ENCODE peak calls at places on chromosomes 16 and 17, in eight cellular contexts. A is GM10248; M is RCC 7860; F is activated T-helper 9 cell treated with anti-CD3 and anti-CD28 coated beads, Interleukin-2, amount 50 U/mL, for 16 hours; S is naive B cell; V is stomach; J is H9; K is AG08395. H is an unnamed sample.

GRCh38 chr17:17613708-17614114 is 22.2 kb upstream of the PEMT start:
- DNase-seq in F (peak), S (peak), J (peak), K (peak), M (peak), V (peak), A (peak), H (peak)

GRCh38 chr17:78294776-78295175 is 63.3 kb downstream of the TMEM235 start:
- DNase-seq in S (no peak), V (no peak), F (no peak), M (no peak), K (no peak), J (no peak), A (no peak), H (no peak)

GRCh38 chr17:47404006-47404405 is 80.3 kb downstream of the EFCAB13 start:
- DNase-seq in S (no peak), V (no peak), F (no peak), J (no peak), M (no peak), K (no peak), A (no peak), H (no peak)

GRCh38 chr16:89764711-89765201 is 43.4 kb downstream of the ZNF276 start:
- DNase-seq in J (no peak), M (no peak), A (peak), S (peak), V (peak), K (no peak), F (peak), H (peak)

GRCh38 chr17:81482673-81483072 is 29.9 kb downstream of the ACTG1 start:
- DNase-seq in A (no peak), M (no peak), F (no peak), S (no peak), K (no peak), V (no peak), J (no peak), H (no peak)

GRCh38 chr17:21689604-21690003 is 2.7 kb upstream of the KCNJ18 start:
- DNase-seq in M (peak), A (no peak), V (no peak), J (no peak), K (peak), F (no peak), S (no peak), H (no peak)

GRCh38 chr16:66910175-66910940 is 8.3 kb downstream of the CDH16 start:
- DNase-seq in M (no peak), K (no peak), V (no peak), S (no peak), F (no peak), J (no peak), A (no peak), H (no peak)

GRCh38 chr16:51881731-51882130 is 665.2 kb downstream of the TOX3 start:
- DNase-seq in F (no peak), M (no peak), A (no peak), V (no peak), S (no peak), K (peak), J (no peak), H (no peak)

GRCh38 chr17:48627625-48628510 is 1.7 kb upstream of the HOXB9 start:
- DNase-seq in A (no peak), K (no peak), S (no peak), V (no peak), J (peak), M (no peak), F (no peak), H (no peak)

GRCh38 chr16:3618782-3619166 is 7.4 kb upstream of the SLX4 start:
- DNase-seq in V (peak), S (no peak), A (no peak), M (peak), K (no peak), J (no peak), F (no peak), H (no peak)

GRCh38 chr16:72111653-72112451 is 18.2 kb downstream of the DHX38 start:
- DNase-seq in S (no peak), M (no peak), A (peak), F (no peak), J (no peak), V (no peak), K (no peak), H (no peak)

GRCh38 chr16:78668393-78668792 is 568.9 kb downstream of the WWOX start:
- DNase-seq in A (no peak), V (no peak), S (no peak), M (no peak), K (no peak), J (no peak), F (no peak), H (no peak)

GRCh38 chr16:3058173-3059030 is 7.0 kb upstream of the IL32 start:
- DNase-seq in F (peak), S (peak), A (peak), K (no peak), J (peak), M (peak), V (peak), H (no peak)